ENCODE peak calls at places on chromosomes 12 and 14, in four cellular contexts. One of them, this sample, is unnamed.

GRCh38 chr12:79782197-79782890 is 91.6 kb upstream of the PAWR start:
- DNase-seq in naive thymus-derived CD4-positive, alpha-beta T cell: no peak
- DNase-seq in GM06990: no peak
- DNase-seq in Caki2: peak
- DNase-seq in this sample: no peak

GRCh38 chr12:53538209-53538689 is 31.0 kb upstream of the NPFF start:
- DNase-seq in GM06990: no peak
- DNase-seq in naive thymus-derived CD4-positive, alpha-beta T cell: no peak
- DNase-seq in Caki2: no peak
- DNase-seq in this sample: no peak

GRCh38 chr14:100677925-100678765 is 48.5 kb upstream of the DLK1 start:
- DNase-seq in Caki2: no peak
- DNase-seq in naive thymus-derived CD4-positive, alpha-beta T cell: no peak
- DNase-seq in GM06990: no peak
- DNase-seq in this sample: no peak

GRCh38 chr12:132150780-132151144 is 6.5 kb downstream of the NOC4L start:
- DNase-seq in naive thymus-derived CD4-positive, alpha-beta T cell: no peak
- DNase-seq in Caki2: no peak
- DNase-seq in GM06990: no peak
- DNase-seq in this sample: no peak

GRCh38 chr12:42589465-42590323 is at the start of gene PRICKLE1:
- DNase-seq in naive thymus-derived CD4-positive, alpha-beta T cell: no peak
- DNase-seq in GM06990: peak
- DNase-seq in Caki2: peak
- DNase-seq in this sample: peak

GRCh38 chr12:126558810-126559209 is 1493.6 kb downstream of the AACS start:
- DNase-seq in Caki2: no peak
- DNase-seq in naive thymus-derived CD4-positive, alpha-beta T cell: no peak
- DNase-seq in GM06990: no peak
- DNase-seq in this sample: no peak

GRCh38 chr12:54716284-54716683 is 68.1 kb upstream of the DCD start:
- DNase-seq in Caki2: no peak
- DNase-seq in GM06990: no peak
- DNase-seq in naive thymus-derived CD4-positive, alpha-beta T cell: no peak
- DNase-seq in this sample: no peak

GRCh38 chr14:90851327-90852036 is 35.3 kb upstream of the TTC7B start:
- DNase-seq in Caki2: no peak
- DNase-seq in GM06990: no peak
- DNase-seq in naive thymus-derived CD4-positive, alpha-beta T cell: no peak
- DNase-seq in this sample: no peak

GRCh38 chr14:76904100-76904739 is 78.0 kb downstream of the LRRC74A start:
- DNase-seq in Caki2: peak
- DNase-seq in naive thymus-derived CD4-positive, alpha-beta T cell: no peak
- DNase-seq in GM06990: no peak
- DNase-seq in this sample: no peak

GRCh38 chr14:69037790-69038448 is 58.8 kb upstream of the ACTN1 start:
- DNase-seq in naive thymus-derived CD4-positive, alpha-beta T cell: no peak
- DNase-seq in GM06990: no peak
- DNase-seq in Caki2: peak
- DNase-seq in this sample: no peak

GRCh38 chr12:78725033-78725432 is 139.5 kb upstream of the SYT1 start:
- DNase-seq in naive thymus-derived CD4-positive, alpha-beta T cell: no peak
- DNase-seq in GM06990: no peak
- DNase-seq in Caki2: no peak
- DNase-seq in this sample: no peak

GRCh38 chr12:52007158-52007921 is 594 bp downstream of the TAMALIN start:
- DNase-seq in Caki2: no peak
- DNase-seq in GM06990: no peak
- DNase-seq in naive thymus-derived CD4-positive, alpha-beta T cell: peak
- DNase-seq in this sample: peak

GRCh38 chr12:117125275-117125613 is 26.0 kb upstream of the TESC start:
- DNase-seq in Caki2: peak
- DNase-seq in naive thymus-derived CD4-positive, alpha-beta T cell: no peak
- DNase-seq in GM06990: no peak
- DNase-seq in this sample: no peak

GRCh38 chr14:24398943-24399801 is at the start of gene NYNRIN:
- DNase-seq in Caki2: no peak
- DNase-seq in naive thymus-derived CD4-positive, alpha-beta T cell: peak
- DNase-seq in GM06990: no peak
- DNase-seq in this sample: no peak

GRCh38 chr14:79549515-79549914 is 661.8 kb downstream of the DIO2 start:
- DNase-seq in GM06990: no peak
- DNase-seq in Caki2: no peak
- DNase-seq in naive thymus-derived CD4-positive, alpha-beta T cell: no peak
- DNase-seq in this sample: no peak

GRCh38 chr12:15336772-15337553 is 14.7 kb downstream of the PTPRO start:
- DNase-seq in Caki2: peak
- DNase-seq in naive thymus-derived CD4-positive, alpha-beta T cell: no peak
- DNase-seq in GM06990: no peak
- DNase-seq in this sample: no peak

GRCh38 chr14:38616959-38617358 is 361.1 kb upstream of the CLEC14A start:
- DNase-seq in GM06990: no peak
- DNase-seq in naive thymus-derived CD4-positive, alpha-beta T cell: no peak
- DNase-seq in Caki2: no peak
- DNase-seq in this sample: no peak

GRCh38 chr14:22976620-22977433 is 5.5 kb downstream of the AJUBA start:
- DNase-seq in GM06990: no peak
- DNase-seq in naive thymus-derived CD4-positive, alpha-beta T cell: no peak
- DNase-seq in Caki2: peak
- DNase-seq in this sample: no peak

GRCh38 chr12:11652351-11653040 is 3.0 kb downstream of the ETV6 start:
- DNase-seq in GM06990: peak
- DNase-seq in naive thymus-derived CD4-positive, alpha-beta T cell: no peak
- DNase-seq in Caki2: peak
- DNase-seq in this sample: peak

GRCh38 chr12:105852496-105852895 is 286.3 kb downstream of the NUAK1 start:
- DNase-seq in Caki2: no peak
- DNase-seq in GM06990: no peak
- DNase-seq in naive thymus-derived CD4-positive, alpha-beta T cell: no peak
- DNase-seq in this sample: no peak

GRCh38 chr12:32240210-32240609 is 133.6 kb downstream of the BICD1 start:
- DNase-seq in naive thymus-derived CD4-positive, alpha-beta T cell: no peak
- DNase-seq in GM06990: no peak
- DNase-seq in Caki2: peak
- DNase-seq in this sample: no peak

GRCh38 chr12:66103011-66103913 is 27.3 kb downstream of the LLPH start:
- DNase-seq in naive thymus-derived CD4-positive, alpha-beta T cell: no peak
- DNase-seq in GM06990: no peak
- DNase-seq in Caki2: no peak
- DNase-seq in this sample: no peak

GRCh38 chr14:91143862-91144261 is 30.0 kb downstream of the DGLUCY start:
- DNase-seq in Caki2: peak
- DNase-seq in GM06990: no peak
- DNase-seq in naive thymus-derived CD4-positive, alpha-beta T cell: no peak
- DNase-seq in this sample: no peak

GRCh38 chr14:31947680-31948580 is 129.2 kb upstream of the ARHGAP5 start:
- DNase-seq in GM06990: no peak
- DNase-seq in Caki2: no peak
- DNase-seq in naive thymus-derived CD4-positive, alpha-beta T cell: peak
- DNase-seq in this sample: no peak

GRCh38 chr12:94299846-94300245 is 151.5 kb downstream of the PLXNC1 start:
- DNase-seq in naive thymus-derived CD4-positive, alpha-beta T cell: no peak
- DNase-seq in GM06990: no peak
- DNase-seq in Caki2: no peak
- DNase-seq in this sample: no peak